ENCODE peak calls at places on chromosomes 5 and 9, in seven cellular contexts. Q is neuronal stem cell; C is Right ventricle myocardium superior; B is stimulated activated naive CD4-positive, alpha-beta T cell; K is dorsolateral prefrontal cortex; M is Calu3; V is KG1. Z is an unnamed sample.

GRCh38 chr5:97909541-97909940 is 726.5 kb upstream of the RIOK2 start:
- DNase-seq in Q (no peak), C (no peak), B (no peak), K (no peak), M (no peak), V (no peak), Z (no peak)

GRCh38 chr5:74631088-74631960 is 9.2 kb downstream of the ENC1 start:
- DNase-seq in Q (no peak), C (no peak), B (peak), K (no peak), M (no peak), V (no peak), Z (no peak)

GRCh38 chr9:2241461-2241874 is 226.3 kb downstream of the SMARCA2 start:
- DNase-seq in Q (peak), C (peak), B (no peak), K (peak), M (no peak), V (no peak), Z (peak)

GRCh38 chr9:2125909-2126308 is 110.8 kb downstream of the SMARCA2 start:
- DNase-seq in Q (no peak), C (no peak), B (no peak), K (no peak), M (no peak), V (no peak), Z (no peak)

GRCh38 chr5:157463081-157463480 is 3.1 kb downstream of the NIPAL4 start:
- DNase-seq in Q (no peak), C (no peak), B (no peak), K (no peak), M (no peak), V (no peak), Z (no peak)

GRCh38 chr9:123614503-123615258 is 258.7 kb downstream of the CRB2 start:
- DNase-seq in Q (no peak), C (no peak), B (no peak), K (no peak), M (no peak), V (no peak), Z (no peak)

GRCh38 chr9:131310833-131311554 is 21.5 kb downstream of the PLPP7 start:
- DNase-seq in Q (no peak), C (no peak), B (peak), K (no peak), M (no peak), V (no peak), Z (no peak)

GRCh38 chr9:87567047-87567446 is 69.4 kb downstream of the DAPK1 start:
- DNase-seq in Q (no peak), C (no peak), B (no peak), K (no peak), M (no peak), V (no peak), Z (no peak)

GRCh38 chr9:129245276-129245675 is 67.2 kb upstream of the IER5L start:
- DNase-seq in Q (no peak), C (peak), B (no peak), K (no peak), M (no peak), V (no peak), Z (peak)

GRCh38 chr5:58108507-58108906 is 351.4 kb downstream of the PLK2 start:
- DNase-seq in Q (no peak), C (no peak), B (no peak), K (no peak), M (no peak), V (no peak), Z (no peak)

GRCh38 chr9:14793389-14793788 is 70.9 kb upstream of the CER1 start:
- DNase-seq in Q (no peak), C (no peak), B (no peak), K (no peak), M (no peak), V (no peak), Z (no peak)

GRCh38 chr5:83107692-83108410 is 30.5 kb downstream of the XRCC4 start:
- DNase-seq in Q (no peak), C (no peak), B (no peak), K (no peak), M (no peak), V (no peak), Z (no peak)

GRCh38 chr5:35789732-35790461 is 66.8 kb upstream of the IL7R start:
- DNase-seq in Q (no peak), C (no peak), B (no peak), K (no peak), M (no peak), V (no peak), Z (no peak)

GRCh38 chr5:142820447-142820846 is 50.3 kb downstream of the ARHGAP26 start:
- DNase-seq in Q (no peak), C (no peak), B (no peak), K (no peak), M (no peak), V (no peak), Z (no peak)

GRCh38 chr5:130549884-130550552 is 615.0 kb downstream of the HINT1 start:
- DNase-seq in Q (no peak), C (no peak), B (no peak), K (no peak), M (peak), V (no peak), Z (peak)

GRCh38 chr5:69295088-69295754 is 37.4 kb downstream of the CCDC125 start:
- DNase-seq in Q (no peak), C (no peak), B (no peak), K (no peak), M (peak), V (no peak), Z (no peak)

GRCh38 chr5:149828161-149829011 is 98.3 kb downstream of the PPARGC1B start:
- DNase-seq in Q (peak), C (peak), B (peak), K (peak), M (peak), V (peak), Z (peak)

Z was measured in adrenal gland.